ENCODE peak calls at places on chromosome 2, in ten cellular contexts. Z is Panc1; J is CD4-positive, alpha-beta T cell; C is CD4-positive, CD25-positive, alpha-beta regulatory T cell; B is omental fat pad; Y is activated CD8-positive, alpha-beta memory T cell treated with anti-CD3 and anti-CD28 coated beads, Interleukin-2, amount 10 ng/mL, durations not matched to agents 7 days and 5 days; S is foreskin keratinocyte; D is right cardiac atrium; N is sciatic nerve; W is heart right ventricle. F is an unnamed sample.

GRCh38 chr2:219645631-219646527 is 18.4 kb downstream of the SLC4A3 start:
- ATAC-seq in B (peak; percentile 71), W (peak; percentile 38), N (no peak), S (peak; percentile 85), J (no peak), Z (no peak), Y (no peak), D (peak; percentile 39), C (no peak), F (peak; percentile 65)

GRCh38 chr2:100791294-100791935 is 28.5 kb upstream of the NPAS2 start:
- ATAC-seq in Y (no peak), C (no peak), S (no peak), W (no peak), N (no peak), D (no peak), Z (no peak), J (no peak), B (no peak), F (no peak)

GRCh38 chr2:201132518-201132917 is 16.6 kb downstream of the CFLAR start:
- ATAC-seq in J (no peak), D (no peak), N (no peak), S (no peak), B (no peak), Y (no peak), C (no peak), Z (no peak), W (no peak), F (no peak)

GRCh38 chr2:232299084-232299483 is 79.5 kb upstream of the ALPP start:
- ATAC-seq in Z (no peak), Y (peak; percentile 53), J (no peak), N (no peak), B (no peak), S (no peak), C (no peak), D (no peak), W (no peak), F (no peak)

GRCh38 chr2:181948227-181948626 is 37.4 kb upstream of the PPP1R1C start:
- ATAC-seq in B (no peak), N (no peak), W (no peak), J (no peak), Y (no peak), D (no peak), S (peak; percentile 85), C (no peak), Z (no peak), F (no peak)

GRCh38 chr2:68946117-68946516 is 6.6 kb downstream of the GKN2 start:
- ATAC-seq in C (no peak), W (no peak), N (no peak), D (no peak), Z (no peak), B (no peak), S (no peak), Y (no peak), J (no peak), F (no peak)

GRCh38 chr2:216943109-216943508 is 83.2 kb upstream of the TNP1 start:
- ATAC-seq in D (no peak), C (no peak), Y (no peak), N (no peak), S (no peak), B (no peak), W (no peak), Z (no peak), J (no peak), F (no peak)

GRCh38 chr2:64273524-64274398 is 129.5 kb upstream of the PELI1 start:
- ATAC-seq in B (peak; percentile 88), S (peak; percentile 85), C (peak; percentile 25), D (peak; percentile 93), N (peak; percentile 94), Z (peak; percentile 68), Y (no peak), W (peak; percentile 84), J (no peak), F (peak; percentile 86)

GRCh38 chr2:96389728-96390127 is 54.2 kb downstream of the NCAPH start:
- ATAC-seq in D (no peak), W (no peak), Z (peak; percentile 47), C (no peak), Y (no peak), S (no peak), B (no peak), N (no peak), J (peak; percentile 63), F (no peak)

GRCh38 chr2:223943561-223944008 is 1.6 kb downstream of the WDFY1 start:
- ATAC-seq in N (peak; percentile 17), Y (no peak), S (peak; percentile 11), Z (peak; percentile 36), D (no peak), C (no peak), B (peak; percentile 62), W (peak; percentile 40), J (no peak), F (no peak)

GRCh38 chr2:39506215-39506614 is 69.1 kb upstream of the MAP4K3 start:
- ATAC-seq in C (no peak), D (no peak), N (no peak), Y (no peak), W (no peak), J (no peak), B (no peak), S (peak; percentile 20), Z (no peak), F (no peak)

GRCh38 chr2:8197101-8197500 is 484.8 kb upstream of the ID2 start:
- ATAC-seq in D (no peak), W (no peak), S (no peak), Z (no peak), N (no peak), B (no peak), J (no peak), C (no peak), Y (no peak), F (no peak)

GRCh38 chr2:200352631-200353030 is 46.1 kb downstream of the SPATS2L start:
- ATAC-seq in N (peak; percentile 44), B (peak; percentile 70), J (no peak), Y (no peak), Z (peak; percentile 28), C (no peak), S (peak; percentile 84), W (no peak), D (peak; percentile 39), F (no peak)

GRCh38 chr2:138396843-138397242 is 104.7 kb upstream of the SPOPL start:
- ATAC-seq in C (no peak), S (no peak), D (no peak), Y (no peak), N (no peak), Z (no peak), B (no peak), J (no peak), W (no peak), F (no peak)

GRCh38 chr2:112020561-112020960 is 34.5 kb upstream of the TMEM87B start:
- ATAC-seq in S (no peak), J (no peak), D (no peak), Y (no peak), N (no peak), C (no peak), B (no peak), W (no peak), Z (no peak), F (no peak)

GRCh38 chr2:41924024-41924423 is 123.8 kb upstream of the PKDCC start:
- ATAC-seq in J (no peak), W (no peak), Z (no peak), B (no peak), D (no peak), Y (no peak), N (no peak), S (no peak), C (no peak), F (no peak)

GRCh38 chr2:216799873-216800421 is 59.9 kb downstream of the TNP1 start:
- ATAC-seq in S (no peak), Y (no peak), C (no peak), B (peak; percentile 66), N (peak; percentile 82), Z (no peak), D (peak; percentile 29), W (no peak), J (no peak), F (peak; percentile 47)

GRCh38 chr2:177921726-177922125 is 150.9 kb downstream of the PDE11A start:
- ATAC-seq in C (no peak), J (no peak), W (no peak), B (no peak), S (no peak), Z (no peak), D (no peak), N (no peak), Y (no peak), F (no peak)